ENCODE peak calls at places on chromosome 18, in five cellular contexts. Z is AG04450, L is prostate gland, W is left lung, A is mammary epithelial cell. I is an unnamed sample.

GRCh38 chr18:8882632-8883408 is 177.5 kb downstream of the MTCL1 start:
- DNase-seq in Z (no peak), L (no peak), W (no peak), A (peak), I (no peak)

GRCh38 chr18:21241224-21242131 is 554 bp upstream of the GREB1L start:
- DNase-seq in Z (no peak), L (no peak), W (no peak), A (no peak), I (no peak)

GRCh38 chr18:35983818-35984217 is 11.3 kb downstream of the RMP24 start:
- DNase-seq in Z (peak), L (no peak), W (no peak), A (no peak), I (no peak)

GRCh38 chr18:79133724-79134123 is 64.5 kb downstream of the ATP9B start:
- DNase-seq in Z (no peak), L (no peak), W (no peak), A (no peak), I (no peak)

GRCh38 chr18:77702686-77703085 is 453.0 kb downstream of the GALR1 start:
- DNase-seq in Z (no peak), L (peak), W (no peak), A (no peak), I (no peak)

GRCh38 chr18:267380-267687 is 513 bp downstream of the THOC1 start:
- DNase-seq in Z (no peak), L (peak), W (no peak), A (no peak), I (peak)

GRCh38 chr18:74569401-74569800 is 28.3 kb upstream of the ZNF407 start:
- DNase-seq in Z (no peak), L (no peak), W (no peak), A (no peak), I (no peak)

GRCh38 chr18:8212893-8213805 is 396.1 kb upstream of the RAB12 start:
- DNase-seq in Z (peak), L (no peak), W (no peak), A (peak), I (no peak)

GRCh38 chr18:3652380-3653262 is 202.6 kb downstream of the TGIF1 start:
- DNase-seq in Z (peak), L (peak), W (peak), A (peak), I (no peak)

GRCh38 chr18:42568773-42569172 is 546.7 kb downstream of the RIT2 start:
- DNase-seq in Z (no peak), L (no peak), W (no peak), A (no peak), I (no peak)

GRCh38 chr18:54798186-54798585 is 30.1 kb upstream of the RAB27B start:
- DNase-seq in Z (no peak), L (no peak), W (no peak), A (no peak), I (no peak)

GRCh38 chr18:56086176-56086575 is 498.2 kb upstream of the TCF4 start:
- DNase-seq in Z (no peak), L (no peak), W (no peak), A (no peak), I (no peak)

GRCh38 chr18:61579581-61579980 is 246.4 kb downstream of the CDH20 start:
- DNase-seq in Z (no peak), L (no peak), W (no peak), A (no peak), I (no peak)

GRCh38 chr18:22185298-22185697 is 15.9 kb downstream of the GATA6 start:
- DNase-seq in Z (no peak), L (no peak), W (no peak), A (no peak), I (no peak)

GRCh38 chr18:70420151-70420898 is 131.5 kb downstream of the SOCS6 start:
- DNase-seq in Z (no peak), L (no peak), W (no peak), A (no peak), I (no peak)

GRCh38 chr18:29879763-29880162 is 1162.8 kb downstream of the DSC3 start:
- DNase-seq in Z (no peak), L (no peak), W (no peak), A (no peak), I (no peak)

GRCh38 chr18:54806526-54806925 is 21.8 kb upstream of the RAB27B start:
- DNase-seq in Z (no peak), L (no peak), W (no peak), A (no peak), I (no peak)

GRCh38 chr18:45611943-45612342 is 3.3 kb upstream of the SLC14A2 start:
- DNase-seq in Z (no peak), L (no peak), W (no peak), A (no peak), I (no peak)

GRCh38 chr18:57446322-57446721 is 11.1 kb downstream of the ONECUT2 start:
- DNase-seq in Z (no peak), L (no peak), W (no peak), A (no peak), I (no peak)

GRCh38 chr18:9722691-9723090 is 14.6 kb downstream of the RAB31 start:
- DNase-seq in Z (no peak), L (peak), W (no peak), A (peak), I (no peak)

GRCh38 chr18:6855767-6856166 is 126.3 kb downstream of the ARHGAP28 start:
- DNase-seq in Z (no peak), L (no peak), W (no peak), A (no peak), I (no peak)

GRCh38 chr18:36851202-36851590 is 22.3 kb downstream of the KIAA1328 start:
- DNase-seq in Z (no peak), L (no peak), W (no peak), A (no peak), I (no peak)

GRCh38 chr18:3213231-3214059 is 6.3 kb downstream of the MYOM1 start:
- DNase-seq in Z (no peak), L (no peak), W (no peak), A (no peak), I (no peak)

GRCh38 chr18:45402485-45403056 is 212.7 kb upstream of the SLC14A2 start:
- DNase-seq in Z (no peak), L (no peak), W (no peak), A (peak), I (no peak)

GRCh38 chr18:55387139-55387984 is 200.6 kb downstream of the TCF4 start:
- DNase-seq in Z (no peak), L (no peak), W (no peak), A (no peak), I (no peak)

GRCh38 chr18:36376361-36376760 is 78.8 kb downstream of the FHOD3 start:
- DNase-seq in Z (no peak), L (no peak), W (no peak), A (no peak), I (no peak)

GRCh38 chr18:79785831-79786230 is 11.9 kb upstream of the KCNG2 start:
- DNase-seq in Z (no peak), L (no peak), W (peak), A (no peak), I (peak)

GRCh38 chr18:76394780-76395476 is 100.1 kb downstream of the ZNF516 start:
- DNase-seq in Z (no peak), L (no peak), W (no peak), A (peak), I (no peak)

GRCh38 chr18:10912790-10913560 is 236.4 kb downstream of the PIEZO2 start:
- DNase-seq in Z (no peak), L (no peak), W (no peak), A (no peak), I (no peak)

GRCh38 chr18:45619062-45619825 is 4.0 kb downstream of the SLC14A2 start:
- DNase-seq in Z (no peak), L (peak), W (no peak), A (no peak), I (no peak)

DNA sequence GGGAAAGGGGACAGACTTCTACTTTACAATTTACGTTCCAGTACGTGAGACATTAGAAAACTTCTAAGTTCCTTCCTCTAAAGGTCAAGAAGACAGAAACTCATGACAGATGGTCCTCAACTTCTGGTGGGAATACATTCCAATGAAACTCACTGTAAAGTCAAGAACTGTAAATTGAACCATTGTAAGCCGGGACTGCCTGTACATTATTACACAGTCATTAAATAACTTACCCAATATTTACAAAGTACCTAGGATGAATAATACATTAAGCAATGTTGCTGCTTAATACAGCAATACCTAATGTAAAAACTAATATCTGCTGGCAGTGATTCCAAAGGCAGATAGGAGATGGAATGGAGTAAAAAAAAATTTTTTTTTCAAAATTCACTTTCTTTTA is 51.9 kb downstream of the CDH2 start:
- DNase-seq in Z (no peak), L (no peak), W (no peak), A (no peak), I (no peak)
- H3K27ac ChIP-seq in Z (no peak), L (no peak), W (no peak), A (no peak), I (no peak)

GRCh38 chr18:58671122-58671940 is at the start of gene MALT1:
- DNase-seq in Z (peak), L (peak), W (peak), A (peak), I (peak)

GRCh38 chr18:58669731-58670379 is 1.4 kb upstream of the MALT1 start:
- DNase-seq in Z (no peak), L (peak), W (no peak), A (peak), I (no peak)

GRCh38 chr18:58674159-58674558 is 2.9 kb downstream of the MALT1 start:
- DNase-seq in Z (no peak), L (no peak), W (no peak), A (no peak), I (no peak)

GRCh38 chr18:58670561-58671121 is 624 bp upstream of the MALT1 start:
- DNase-seq in Z (no peak), L (no peak), W (no peak), A (peak), I (no peak)

DNA sequence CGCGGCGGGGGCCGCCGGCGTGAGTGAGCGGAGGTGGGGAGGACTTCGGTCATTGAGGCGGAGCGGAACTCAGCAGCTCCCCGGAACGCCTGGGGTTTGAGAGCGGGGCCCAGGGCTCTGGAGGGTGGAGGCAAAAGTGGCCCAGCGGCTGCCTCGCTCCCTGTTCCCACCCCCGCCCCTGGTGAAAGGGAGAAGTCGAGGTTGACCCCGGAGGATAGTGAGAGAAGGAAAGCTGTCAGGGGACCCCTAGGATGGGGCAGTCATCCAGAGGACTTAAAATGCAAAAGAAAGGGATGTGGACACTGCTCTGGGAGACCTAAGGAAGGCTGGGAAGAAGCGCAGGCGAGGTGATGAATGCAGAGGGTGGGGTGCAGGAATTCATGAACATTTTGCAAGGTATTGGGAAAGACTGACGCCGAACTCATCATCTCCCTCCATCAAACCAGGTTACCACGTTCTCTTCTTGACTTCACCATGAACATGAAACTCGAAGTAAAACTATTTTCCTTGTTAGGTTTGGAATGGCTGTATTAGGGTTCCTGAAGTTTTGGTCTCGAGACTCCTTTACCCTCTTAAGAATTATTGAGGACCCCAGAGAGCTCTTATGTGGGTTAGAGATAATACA is 788 bp downstream of the MALT1 start:
- DNase-seq in Z (no peak), L (peak), W (no peak), A (peak), I (peak)
- TF ChIP-seq CTCF in Z (no peak), L (no peak), W (no peak), A (no peak), I (no peak)

DNA sequence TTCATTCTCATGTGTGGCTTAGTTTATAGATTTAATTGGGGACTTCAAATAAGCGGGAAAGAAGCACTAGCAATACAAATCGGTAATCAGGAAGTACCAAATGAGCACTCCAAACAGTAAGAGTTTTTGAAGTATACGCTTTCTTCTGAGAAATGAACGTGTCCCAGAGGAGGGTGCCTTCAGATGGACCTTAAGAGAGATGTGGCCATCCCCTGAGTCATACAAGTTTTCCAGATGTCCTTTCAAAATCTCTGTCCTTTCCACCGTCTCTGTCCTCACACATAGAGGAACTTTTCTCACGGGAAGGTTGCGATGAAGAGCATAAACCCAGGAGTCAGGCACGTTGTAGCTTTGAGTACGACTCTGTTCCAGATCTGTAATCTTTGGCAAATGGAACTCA is 1.7 kb upstream of the SMAD2 start:
- DNase-seq in Z (no peak), L (no peak), W (no peak), A (no peak), I (no peak)
- H3K27ac ChIP-seq in Z (no peak), L (peak), W (peak), A (no peak), I (peak)

GRCh38 chr18:59994357-59994756 is 94.6 kb downstream of the PMAIP1 start:
- DNase-seq in Z (no peak), L (no peak), W (no peak), A (no peak), I (no peak)

GRCh38 chr18:59993560-59993959 is 93.8 kb downstream of the PMAIP1 start:
- DNase-seq in Z (no peak), L (no peak), W (no peak), A (peak), I (no peak)

DNA sequence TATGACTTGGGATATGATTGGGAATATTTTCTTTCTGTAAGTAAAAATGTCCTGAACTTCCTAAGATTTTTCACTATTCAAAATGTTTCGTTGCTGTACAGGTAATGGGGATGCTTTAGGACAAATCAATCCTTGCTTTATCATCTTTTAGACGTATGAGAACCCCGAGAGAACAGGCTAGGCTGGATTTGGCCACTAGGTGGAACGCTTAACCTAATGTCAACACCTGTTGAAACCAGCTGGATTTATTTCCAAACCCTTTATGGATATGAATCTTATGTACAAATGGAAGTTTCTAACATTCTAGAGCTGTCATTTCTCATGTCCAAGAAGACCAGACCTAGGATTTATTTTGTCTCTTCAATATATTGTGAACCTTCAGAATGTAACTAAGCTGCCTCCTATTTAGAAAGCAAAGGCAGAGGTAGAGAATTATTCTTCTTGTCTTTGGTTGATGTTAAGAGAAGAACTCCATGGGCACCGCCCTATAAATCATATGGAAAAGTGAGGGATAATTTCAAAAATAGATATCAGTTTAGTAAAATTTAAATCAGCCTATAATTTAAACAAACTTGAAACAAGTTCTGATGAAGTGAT is 96.7 kb downstream of the PMAIP1 start:
- DNase-seq in Z (peak), L (no peak), W (no peak), A (peak), I (no peak)
- TF ChIP-seq CTCF in Z (peak), L (peak), W (peak), A (peak), I (peak)

GRCh38 chr18:23890589-23890988 is 124.0 kb upstream of the TTC39C start:
- DNase-seq in Z (no peak), L (no peak), W (no peak), A (no peak), I (no peak)
- H3K27ac ChIP-seq in Z (no peak), L (no peak), W (no peak), A (no peak), I (no peak)